ENCODE peak calls at places on chromosomes 1 and 21, in seven cellular contexts. R, W, F, I, G, S and H are unnamed samples.

GRCh38 chr1:58879464-58879863 is 95.6 kb upstream of the JUN start:
- DNase-seq in R (no peak), W (no peak), F (no peak), I (no peak), G (no peak), S (peak), H (no peak)

GRCh38 chr1:96080925-96081324 is 640.7 kb upstream of the PTBP2 start:
- DNase-seq in R (no peak), W (peak), F (no peak), I (no peak), G (no peak), S (peak), H (no peak)

GRCh38 chr21:42836402-42836666 is 43.0 kb downstream of the WDR4 start:
- DNase-seq in R (no peak), W (no peak), F (no peak), I (peak), G (no peak), S (no peak), H (no peak)

GRCh38 chr1:177256153-177256814 is 85.5 kb downstream of the BRINP2 start:
- DNase-seq in R (peak), W (no peak), F (peak), I (peak), G (no peak), S (peak), H (peak)

GRCh38 chr1:36722871-36723270 is 240.2 kb upstream of the CSF3R start:
- DNase-seq in R (no peak), W (no peak), F (no peak), I (no peak), G (no peak), S (no peak), H (no peak)

GRCh38 chr1:220817907-220818306 is 31.2 kb downstream of the MTARC1 start:
- DNase-seq in R (no peak), W (no peak), F (no peak), I (no peak), G (no peak), S (peak), H (no peak)

GRCh38 chr1:90434460-90434859 is 282.6 kb downstream of the BARHL2 start:
- DNase-seq in R (peak), W (peak), F (no peak), I (no peak), G (no peak), S (peak), H (peak)

GRCh38 chr1:22317920-22318243 is 133.8 kb upstream of the ZBTB40 start:
- DNase-seq in R (no peak), W (no peak), F (no peak), I (no peak), G (no peak), S (no peak), H (no peak)

GRCh38 chr1:15835741-15836510 is 11.6 kb upstream of the SPEN start:
- DNase-seq in R (peak), W (peak), F (peak), I (peak), G (peak), S (peak), H (peak)

GRCh38 chr1:111989531-111990025 is at the start of gene KCND3:
- DNase-seq in R (no peak), W (no peak), F (no peak), I (peak), G (no peak), S (peak), H (peak)

GRCh38 chr1:3485016-3485415 is 30.6 kb downstream of the ARHGEF16 start:
- DNase-seq in R (no peak), W (no peak), F (no peak), I (no peak), G (no peak), S (no peak), H (no peak)

GRCh38 chr1:183097438-183098051 is 74.3 kb downstream of the LAMC1 start:
- DNase-seq in R (no peak), W (no peak), F (no peak), I (no peak), G (no peak), S (peak), H (no peak)

DNA sequence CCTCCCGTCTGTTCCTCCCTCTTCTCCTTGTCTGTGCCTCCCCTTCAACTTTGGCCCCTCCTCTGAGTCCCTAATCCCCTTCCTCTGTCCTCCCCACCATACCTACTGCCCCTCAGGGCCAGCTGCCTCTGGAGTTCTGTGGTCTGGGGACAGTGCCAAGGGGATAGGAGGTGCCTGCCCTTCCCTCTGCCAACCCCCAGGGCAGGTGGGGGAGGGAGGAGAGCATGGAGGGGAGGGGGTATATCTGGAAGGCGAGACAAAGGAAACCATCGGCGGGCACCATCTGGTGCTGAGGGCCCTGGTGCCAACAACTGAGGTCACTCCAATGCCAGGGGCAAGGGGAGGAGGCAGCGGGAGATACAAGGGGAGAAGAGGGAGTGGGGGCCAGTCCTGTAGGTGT is 9.6 kb downstream of the RAB25 start:
- DNase-seq in R (no peak), W (no peak), F (no peak), I (no peak), G (no peak), S (no peak), H (no peak)
- TF ChIP-seq CEBPB in R (no peak), W (no peak), F (no peak), I (no peak), G (no peak), S (no peak), H (no peak)

GRCh38 chr1:43993206-43993914 is 2.0 kb downstream of the CCDC24 start:
- DNase-seq in R (no peak), W (no peak), F (no peak), I (no peak), G (no peak), S (no peak), H (no peak)

GRCh38 chr1:43991476-43992231 is at the start of gene CCDC24:
- DNase-seq in R (peak), W (peak), F (peak), I (peak), G (no peak), S (peak), H (peak)

GRCh38 chr1:43990271-43991199 is 864 bp upstream of the CCDC24 start:
- DNase-seq in R (no peak), W (no peak), F (no peak), I (no peak), G (no peak), S (no peak), H (peak)

GRCh38 chr1:43992232-43992995 is 1.0 kb downstream of the CCDC24 start:
- DNase-seq in R (no peak), W (no peak), F (no peak), I (no peak), G (no peak), S (no peak), H (no peak)

DNA sequence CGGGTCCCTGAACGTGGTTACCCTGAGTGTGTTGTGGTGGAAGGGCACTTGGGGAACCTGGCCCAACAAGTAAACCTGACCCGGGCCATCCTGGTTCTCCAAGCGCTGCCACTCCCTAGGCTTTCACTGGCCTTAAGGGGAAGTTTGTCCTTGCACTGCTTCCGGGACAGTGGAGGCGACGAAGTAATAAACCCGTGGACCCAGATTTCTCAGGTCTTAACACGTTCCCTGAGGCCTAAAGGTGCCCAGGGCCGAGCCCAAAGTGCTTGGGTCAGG is 261 bp upstream of the CCDC24 start:
- DNase-seq in R (no peak), W (no peak), F (no peak), I (no peak), G (no peak), S (no peak), H (no peak)
- TF ChIP-seq CEBPB in R (no peak), W (no peak), F (no peak), I (no peak), G (no peak), S (no peak), H (no peak)

GRCh38 chr1:11714831-11715574 is 20.9 kb upstream of the AGTRAP start:
- DNase-seq in R (no peak), W (no peak), F (no peak), I (no peak), G (no peak), S (no peak), H (no peak)
- TF ChIP-seq CEBPB in R (no peak), W (no peak), F (no peak), I (no peak), G (no peak), S (no peak), H (no peak)

GRCh38 chr21:46223217-46223616 is 5.4 kb downstream of the LSS start:
- DNase-seq in R (no peak), W (no peak), F (no peak), I (no peak), G (no peak), S (no peak), H (no peak)
- TF ChIP-seq CEBPB in R (no peak), W (no peak), F (no peak), I (no peak), G (no peak), S (no peak), H (no peak)

GRCh38 chr1:46224966-46225365 is 21.8 kb downstream of the LURAP1 start:
- DNase-seq in R (no peak), W (no peak), F (no peak), I (no peak), G (no peak), S (no peak), H (no peak)
- TF ChIP-seq CEBPB in R (no peak), W (no peak), F (no peak), I (no peak), G (no peak), S (no peak), H (no peak)

GRCh38 chr21:14088391-14088790 is 122.4 kb downstream of the LIPI start:
- DNase-seq in R (no peak), W (no peak), F (no peak), I (no peak), G (no peak), S (no peak), H (no peak)
- TF ChIP-seq CEBPB in R (no peak), W (no peak), F (no peak), I (no peak), G (no peak), S (no peak), H (no peak)

GRCh38 chr1:64917328-64917861 is 49.0 kb downstream of the JAK1 start:
- DNase-seq in R (peak), W (peak), F (peak), I (no peak), G (no peak), S (peak), H (no peak)
- TF ChIP-seq CEBPB in R (peak), W (peak), F (no peak), I (no peak), G (no peak), S (peak), H (no peak)

DNA sequence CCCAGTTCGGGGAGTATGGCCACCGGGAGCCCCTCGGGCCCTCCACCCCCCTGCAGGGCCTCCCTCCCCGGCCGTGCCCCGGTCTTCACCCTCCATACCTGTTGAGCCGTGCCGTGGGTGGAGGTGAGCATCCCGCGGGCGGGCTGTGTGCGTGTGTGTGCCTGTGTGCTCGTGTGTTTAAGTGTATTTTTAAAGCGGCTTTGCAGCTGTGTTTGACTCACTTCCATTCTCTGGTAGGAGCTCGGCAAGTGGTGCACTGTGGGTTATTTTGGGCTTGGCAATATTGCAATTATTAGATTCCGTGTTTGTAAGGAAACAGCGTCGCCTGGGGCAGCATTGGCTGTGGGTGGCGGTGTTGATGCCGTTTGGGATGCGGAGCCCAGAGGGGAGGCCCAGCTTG is 20.3 kb upstream of the PLCH2 start:
- DNase-seq in R (no peak), W (no peak), F (no peak), I (no peak), G (no peak), S (peak), H (no peak)
- TF ChIP-seq CEBPB in R (no peak), W (no peak), F (no peak), I (no peak), G (no peak), S (no peak), H (no peak)